ENCODE peak calls at places on chromosome 1, in eight cellular contexts. V is SHP77; F is activated naive CD8-positive, alpha-beta T cell treated with anti-CD3 and anti-CD28 coated beads, Interleukin-2, amount 10 ng/mL, durations not matched to agents 7 days and 5 days; M is GM12892; T is hippocampal formation; B is H7; L is ureter; O is NCI-H2029. D is an unnamed sample.

GRCh38 chr1:158969855-158970254 is 38.5 kb downstream of the PYHIN1 start:
- DNase-seq in F (no peak), L (no peak), O (no peak), M (no peak), T (no peak), B (no peak), V (no peak), D (no peak)

GRCh38 chr1:24362982-24363614 is 43.9 kb downstream of the GRHL3 start:
- DNase-seq in V (no peak), F (no peak), L (no peak), O (no peak), B (no peak), M (no peak), T (no peak), D (no peak)

GRCh38 chr1:226643167-226643566 is 94.6 kb downstream of the STUM start:
- DNase-seq in F (peak; percentile 54), O (no peak), V (no peak), L (no peak), T (no peak), B (peak; percentile 78), M (peak; percentile 77), D (no peak)

GRCh38 chr1:10816743-10817369 is 20.4 kb upstream of the CASZ1 start:
- DNase-seq in M (no peak), V (no peak), B (no peak), O (no peak), F (no peak), L (no peak), T (no peak), D (no peak)

GRCh38 chr1:3350441-3351261 is 103.8 kb upstream of the ARHGEF16 start:
- DNase-seq in V (no peak), T (peak; percentile 82), B (no peak), M (no peak), O (no peak), F (no peak), L (no peak), D (no peak)

GRCh38 chr1:231626535-231626950 is at the start of gene DISC1:
- DNase-seq in O (peak; percentile 30), V (peak; percentile 74), M (peak; percentile 39), F (peak; percentile 84), T (peak; percentile 76), L (peak; percentile 84), B (peak; percentile 95), D (peak; percentile 43)

GRCh38 chr1:166947398-166948043 is 27.8 kb downstream of the ILDR2 start:
- DNase-seq in V (no peak), T (peak; percentile 90), F (no peak), O (peak; percentile 5), L (peak; percentile 62), M (peak; percentile 29), B (peak; percentile 86), D (peak; percentile 13)

GRCh38 chr1:79633456-79633855 is 626.9 kb upstream of the ADGRL4 start:
- DNase-seq in F (no peak), M (no peak), T (no peak), O (no peak), L (no peak), B (no peak), V (no peak), D (no peak)

GRCh38 chr1:8871539-8871935 is 6.9 kb downstream of the ENO1 start:
- DNase-seq in T (no peak), L (no peak), V (no peak), F (no peak), O (no peak), M (no peak), B (no peak), D (no peak)